ENCODE peak calls at places on chromosomes 13 and 19, in seven cellular contexts. One of them, this sample, is unnamed. For H3K27me3, the result is how much of the 10 kb centered on the place peaks cover.

GRCh38 chr13:40124648-40125045 is 469.2 kb downstream of the COG6 start:
- DNase-seq in Peyer's patch: no peak
- DNase-seq in GM23338: no peak
- DNase-seq in cardiac muscle cell: no peak
- DNase-seq in tibial artery: no peak
- DNase-seq in SK-N-SH: no peak
- DNase-seq in thoracic aorta: no peak
- DNase-seq in this sample: no peak

GRCh38 chr19:10295305-10295846 is 5.6 kb downstream of the ICAM5 start:
- DNase-seq in GM23338: peak
- DNase-seq in SK-N-SH: peak
- DNase-seq in thoracic aorta: no peak
- DNase-seq in tibial artery: no peak
- DNase-seq in cardiac muscle cell: peak
- DNase-seq in Peyer's patch: peak
- DNase-seq in this sample: no peak

GRCh38 chr13:97141564-97142005 is 80.5 kb upstream of the MBNL2 start:
- DNase-seq in SK-N-SH: no peak
- DNase-seq in thoracic aorta: no peak
- DNase-seq in tibial artery: no peak
- DNase-seq in GM23338: peak
- DNase-seq in Peyer's patch: no peak
- DNase-seq in cardiac muscle cell: peak
- DNase-seq in this sample: peak

GRCh38 chr13:36188446-36188845 is 25.9 kb downstream of the SOHLH2 start:
- DNase-seq in Peyer's patch: no peak
- DNase-seq in cardiac muscle cell: no peak
- DNase-seq in SK-N-SH: no peak
- DNase-seq in tibial artery: no peak
- DNase-seq in GM23338: no peak
- DNase-seq in thoracic aorta: no peak
- DNase-seq in this sample: no peak

GRCh38 chr19:49749055-49749716 is 13.9 kb downstream of the TSKS start:
- DNase-seq in SK-N-SH: peak
- DNase-seq in thoracic aorta: no peak
- DNase-seq in Peyer's patch: no peak
- DNase-seq in cardiac muscle cell: no peak
- DNase-seq in GM23338: peak
- DNase-seq in tibial artery: no peak
- DNase-seq in this sample: no peak

GRCh38 chr13:98453254-98453843 is 123.6 kb downstream of the STK24 start:
- DNase-seq in cardiac muscle cell: no peak
- DNase-seq in thoracic aorta: no peak
- DNase-seq in tibial artery: no peak
- DNase-seq in Peyer's patch: no peak
- DNase-seq in GM23338: no peak
- DNase-seq in SK-N-SH: no peak
- DNase-seq in this sample: no peak

GRCh38 chr13:94967183-94968039 is 255.1 kb upstream of the SOX21 start:
- DNase-seq in GM23338: peak
- DNase-seq in Peyer's patch: no peak
- DNase-seq in tibial artery: no peak
- DNase-seq in thoracic aorta: no peak
- DNase-seq in SK-N-SH: peak
- DNase-seq in cardiac muscle cell: peak
- DNase-seq in this sample: no peak

GRCh38 chr13:74570834-74571233 is 436.6 kb upstream of the KLF12 start:
- DNase-seq in tibial artery: no peak
- DNase-seq in cardiac muscle cell: no peak
- DNase-seq in SK-N-SH: no peak
- DNase-seq in GM23338: no peak
- DNase-seq in thoracic aorta: no peak
- DNase-seq in Peyer's patch: no peak
- DNase-seq in this sample: no peak

GRCh38 chr13:48775285-48775684 is 121.6 kb downstream of the CYSLTR2 start:
- DNase-seq in thoracic aorta: no peak
- DNase-seq in Peyer's patch: no peak
- DNase-seq in tibial artery: no peak
- DNase-seq in SK-N-SH: no peak
- DNase-seq in cardiac muscle cell: no peak
- DNase-seq in GM23338: no peak
- DNase-seq in this sample: no peak

GRCh38 chr19:49594157-49595005 is 3.4 kb downstream of the PRR12 start:
- DNase-seq in SK-N-SH: no peak
- DNase-seq in thoracic aorta: no peak
- DNase-seq in tibial artery: no peak
- DNase-seq in cardiac muscle cell: no peak
- DNase-seq in Peyer's patch: no peak
- DNase-seq in GM23338: no peak
- DNase-seq in this sample: no peak

GRCh38 chr13:39051157-39051556 is 12.9 kb downstream of the NHLRC3 start:
- DNase-seq in cardiac muscle cell: peak
- DNase-seq in Peyer's patch: no peak
- DNase-seq in tibial artery: no peak
- DNase-seq in thoracic aorta: no peak
- DNase-seq in GM23338: peak
- DNase-seq in SK-N-SH: peak
- DNase-seq in this sample: no peak

GRCh38 chr19:7871280-7871529 is 3.0 kb downstream of the PRR36 start:
- DNase-seq in Peyer's patch: no peak
- DNase-seq in tibial artery: no peak
- DNase-seq in SK-N-SH: no peak
- DNase-seq in GM23338: peak
- DNase-seq in cardiac muscle cell: peak
- DNase-seq in thoracic aorta: no peak
- DNase-seq in this sample: no peak

GRCh38 chr13:90618133-90618532 is 729.4 kb upstream of the MIR17HG start:
- DNase-seq in tibial artery: no peak
- DNase-seq in thoracic aorta: no peak
- DNase-seq in cardiac muscle cell: no peak
- DNase-seq in Peyer's patch: no peak
- DNase-seq in GM23338: peak
- DNase-seq in SK-N-SH: no peak
- DNase-seq in this sample: no peak

GRCh38 chr19:3125900-3126524 is 9.8 kb upstream of the GNA15 start:
- DNase-seq in cardiac muscle cell: peak
- DNase-seq in Peyer's patch: peak
- DNase-seq in tibial artery: peak
- DNase-seq in SK-N-SH: peak
- DNase-seq in GM23338: peak
- DNase-seq in thoracic aorta: no peak
- DNase-seq in this sample: peak

GRCh38 chr13:92727118-92727517 is 499.5 kb upstream of the GPC6 start:
- DNase-seq in GM23338: no peak
- DNase-seq in Peyer's patch: no peak
- DNase-seq in cardiac muscle cell: no peak
- DNase-seq in thoracic aorta: no peak
- DNase-seq in SK-N-SH: peak
- DNase-seq in tibial artery: no peak
- DNase-seq in this sample: no peak

GRCh38 chr13:106532111-106532929 is 3.1 kb downstream of the EFNB2 start:
- DNase-seq in cardiac muscle cell: peak
- DNase-seq in thoracic aorta: no peak
- DNase-seq in tibial artery: no peak
- DNase-seq in SK-N-SH: peak
- DNase-seq in Peyer's patch: no peak
- DNase-seq in GM23338: no peak
- DNase-seq in this sample: no peak

GRCh38 chr13:106530907-106531520 is 4.4 kb downstream of the EFNB2 start:
- DNase-seq in GM23338: no peak
- DNase-seq in thoracic aorta: no peak
- DNase-seq in Peyer's patch: no peak
- DNase-seq in tibial artery: no peak
- DNase-seq in cardiac muscle cell: no peak
- DNase-seq in SK-N-SH: no peak
- DNase-seq in this sample: no peak

GRCh38 chr13:106534844-106535551 is 464 bp downstream of the EFNB2 start:
- DNase-seq in GM23338: peak
- DNase-seq in Peyer's patch: no peak
- DNase-seq in tibial artery: no peak
- DNase-seq in thoracic aorta: no peak
- DNase-seq in cardiac muscle cell: peak
- DNase-seq in SK-N-SH: no peak
- DNase-seq in this sample: no peak

GRCh38 chr13:106533940-106534843 is 1.3 kb downstream of the EFNB2 start:
- DNase-seq in Peyer's patch: no peak
- DNase-seq in GM23338: peak
- DNase-seq in SK-N-SH: peak
- DNase-seq in cardiac muscle cell: peak
- DNase-seq in tibial artery: peak
- DNase-seq in thoracic aorta: no peak
- DNase-seq in this sample: peak

GRCh38 chr13:106533101-106533939 is 2.1 kb downstream of the EFNB2 start:
- DNase-seq in cardiac muscle cell: peak
- DNase-seq in SK-N-SH: peak
- DNase-seq in tibial artery: peak
- DNase-seq in GM23338: peak
- DNase-seq in Peyer's patch: no peak
- DNase-seq in thoracic aorta: no peak
- DNase-seq in this sample: peak
- H3K4me3 ChIP-seq in cardiac muscle cell: peak
- H3K4me3 ChIP-seq in SK-N-SH: peak
- H3K4me3 ChIP-seq in tibial artery: peak
- H3K4me3 ChIP-seq in GM23338: peak
- H3K4me3 ChIP-seq in Peyer's patch: peak
- H3K4me3 ChIP-seq in thoracic aorta: peak
- H3K4me3 ChIP-seq in this sample: peak

DNA sequence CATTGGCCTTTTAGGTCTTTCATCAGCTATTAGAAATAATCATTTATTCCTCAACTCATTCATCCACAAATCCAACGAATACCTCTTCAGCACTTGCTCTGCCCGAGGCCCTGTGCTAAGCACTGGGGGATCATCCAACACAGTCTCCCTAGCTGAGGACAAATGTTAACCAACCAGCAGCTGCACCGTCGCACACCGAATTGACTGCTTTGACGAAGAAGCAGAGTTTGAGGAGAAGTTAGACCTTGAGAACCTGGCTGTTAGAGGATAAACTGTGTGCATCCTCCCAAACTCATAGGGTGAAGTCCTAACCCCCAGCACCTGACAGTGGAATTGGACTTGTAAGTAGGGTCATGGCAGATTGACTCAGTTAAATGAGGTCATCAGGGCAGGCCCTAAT is 170.9 kb downstream of the USP12 start:
- DNase-seq in Peyer's patch: no peak
- DNase-seq in thoracic aorta: no peak
- DNase-seq in GM23338: no peak
- DNase-seq in SK-N-SH: no peak
- DNase-seq in tibial artery: no peak
- DNase-seq in cardiac muscle cell: no peak
- DNase-seq in this sample: no peak
- H3K27me3 ChIP-seq in Peyer's patch: under half
- H3K27me3 ChIP-seq in thoracic aorta: under half
- H3K27me3 ChIP-seq in GM23338: under half
- H3K27me3 ChIP-seq in SK-N-SH: under half
- H3K27me3 ChIP-seq in tibial artery: under half
- H3K27me3 ChIP-seq in cardiac muscle cell: under half
- H3K27me3 ChIP-seq in this sample: under half

GRCh38 chr13:44451109-44451508 is 77.5 kb downstream of the SERP2 start:
- DNase-seq in SK-N-SH: no peak
- DNase-seq in tibial artery: no peak
- DNase-seq in cardiac muscle cell: no peak
- DNase-seq in GM23338: no peak
- DNase-seq in thoracic aorta: no peak
- DNase-seq in Peyer's patch: no peak
- DNase-seq in this sample: no peak
- TF ChIP-seq CTCF in SK-N-SH: no peak
- TF ChIP-seq CTCF in tibial artery: no peak
- TF ChIP-seq CTCF in cardiac muscle cell: no peak
- TF ChIP-seq CTCF in GM23338: no peak
- TF ChIP-seq CTCF in thoracic aorta: no peak
- TF ChIP-seq CTCF in Peyer's patch: no peak
- TF ChIP-seq CTCF in this sample: no peak

GRCh38 chr19:6062274-6062673 is 48.0 kb downstream of the RFX2 start:
- DNase-seq in Peyer's patch: peak
- DNase-seq in thoracic aorta: peak
- DNase-seq in SK-N-SH: no peak
- DNase-seq in tibial artery: peak
- DNase-seq in GM23338: no peak
- DNase-seq in cardiac muscle cell: no peak
- DNase-seq in this sample: no peak

GRCh38 chr19:6059396-6059947 is 50.8 kb downstream of the RFX2 start:
- DNase-seq in Peyer's patch: no peak
- DNase-seq in GM23338: no peak
- DNase-seq in SK-N-SH: no peak
- DNase-seq in thoracic aorta: no peak
- DNase-seq in cardiac muscle cell: no peak
- DNase-seq in tibial artery: peak
- DNase-seq in this sample: no peak

GRCh38 chr19:6059996-6060599 is 50.2 kb downstream of the RFX2 start:
- DNase-seq in GM23338: no peak
- DNase-seq in thoracic aorta: no peak
- DNase-seq in SK-N-SH: no peak
- DNase-seq in cardiac muscle cell: no peak
- DNase-seq in tibial artery: peak
- DNase-seq in Peyer's patch: no peak
- DNase-seq in this sample: no peak

GRCh38 chr19:6061420-6062130 is 48.7 kb downstream of the RFX2 start:
- DNase-seq in cardiac muscle cell: no peak
- DNase-seq in Peyer's patch: no peak
- DNase-seq in tibial artery: peak
- DNase-seq in SK-N-SH: no peak
- DNase-seq in thoracic aorta: no peak
- DNase-seq in GM23338: no peak
- DNase-seq in this sample: no peak

GRCh38 chr19:6060600-6061391 is 49.5 kb downstream of the RFX2 start:
- DNase-seq in thoracic aorta: no peak
- DNase-seq in GM23338: no peak
- DNase-seq in Peyer's patch: no peak
- DNase-seq in tibial artery: peak
- DNase-seq in SK-N-SH: peak
- DNase-seq in cardiac muscle cell: no peak
- DNase-seq in this sample: no peak
- H3K4me3 ChIP-seq in thoracic aorta: peak
- H3K4me3 ChIP-seq in GM23338: no peak
- H3K4me3 ChIP-seq in Peyer's patch: no peak
- H3K4me3 ChIP-seq in tibial artery: no peak
- H3K4me3 ChIP-seq in SK-N-SH: no peak
- H3K4me3 ChIP-seq in cardiac muscle cell: no peak
- H3K4me3 ChIP-seq in this sample: no peak